ENCODE peak calls at places on chromosome 17, in seven cellular contexts. T, E, P, G, W, Z and O are unnamed samples.
A peak's percentile ranks its signal among the peaks of the same experiment; 100 is the strongest.

GRCh38 chr17:50268040-50268439 is 6.2 kb upstream of the TMEM92 start:
- DNase-seq in T (no peak), P (no peak), W (no peak), Z (no peak), E (no peak), G (no peak), O (no peak)

GRCh38 chr17:60730273-60730672 is 52.6 kb downstream of the BCAS3 start:
- DNase-seq in G (no peak), Z (no peak), E (no peak), W (no peak), P (no peak), T (no peak), O (no peak)

GRCh38 chr17:51029568-51030463 is 90.9 kb downstream of the SPAG9 start:
- DNase-seq in P (no peak), Z (no peak), W (no peak), G (no peak), E (no peak), T (no peak), O (no peak)

GRCh38 chr17:30796016-30796415 is 28.5 kb downstream of the CRLF3 start:
- DNase-seq in T (no peak), W (no peak), G (no peak), E (no peak), P (no peak), Z (no peak), O (no peak)

GRCh38 chr17:62178579-62178978 is 113.5 kb upstream of the MED13 start:
- DNase-seq in T (no peak), W (no peak), P (no peak), Z (no peak), E (no peak), G (no peak), O (no peak)

GRCh38 chr17:42692489-42692888 is 10.2 kb downstream of the CNTNAP1 start:
- DNase-seq in P (no peak), W (no peak), G (no peak), E (peak; percentile 22), T (no peak), Z (no peak), O (no peak)

GRCh38 chr17:37368577-37368976 is 7.2 kb upstream of the C17orf78 start:
- DNase-seq in T (no peak), P (no peak), G (no peak), E (no peak), Z (no peak), W (no peak), O (no peak)

GRCh38 chr17:39737761-39738567 is at the start of gene GRB7:
- DNase-seq in T (peak; percentile 90), W (no peak), E (no peak), P (no peak), Z (no peak), G (no peak), O (peak; percentile 81)

GRCh38 chr17:17859909-17860760 is 23.3 kb upstream of the SREBF1 start:
- DNase-seq in T (peak; percentile 43), Z (peak; percentile 76), P (peak; percentile 67), E (peak; percentile 85), G (no peak), W (peak; percentile 37), O (peak; percentile 68)

GRCh38 chr17:7213895-7214299 is 5.7 kb downstream of the DLG4 start:
- DNase-seq in E (no peak), P (no peak), T (no peak), W (no peak), G (peak; percentile 82), Z (peak; percentile 52), O (no peak)

GRCh38 chr17:18040287-18040858 is 1.2 kb downstream of the GID4 start:
- DNase-seq in G (no peak), E (no peak), T (no peak), W (no peak), P (no peak), Z (no peak), O (no peak)

GRCh38 chr17:1486802-1487695 is 5.4 kb downstream of the MYO1C start:
- DNase-seq in Z (peak; percentile 78), G (no peak), T (peak; percentile 92), E (peak; percentile 88), W (peak; percentile 17), P (peak; percentile 86), O (peak; percentile 84)

GRCh38 chr17:57278740-57279387 is 22.5 kb downstream of the MSI2 start:
- DNase-seq in P (no peak), W (no peak), E (no peak), T (no peak), Z (no peak), G (no peak), O (no peak)

GRCh38 chr17:72004011-72004427 is 116.8 kb upstream of the SOX9 start:
- DNase-seq in E (no peak), W (no peak), T (no peak), G (no peak), Z (no peak), P (no peak), O (no peak)

GRCh38 chr17:49071106-49071505 is 61.5 kb upstream of the B4GALNT2 start:
- DNase-seq in E (no peak), P (no peak), T (no peak), G (no peak), Z (no peak), W (no peak), O (no peak)

GRCh38 chr17:46121841-46122485 is 71.3 kb downstream of the KANSL1 start:
- DNase-seq in W (no peak), T (no peak), E (no peak), P (no peak), Z (no peak), G (no peak), O (no peak)

GRCh38 chr17:68353121-68353521 is 61.8 kb downstream of the ARSG start:
- DNase-seq in T (no peak), Z (no peak), G (no peak), E (no peak), P (peak; percentile 68), W (no peak), O (no peak)

GRCh38 chr17:27554152-27554551 is 76.8 kb upstream of the LGALS9 start:
- DNase-seq in G (no peak), Z (no peak), P (no peak), W (no peak), T (no peak), E (no peak), O (no peak)

GRCh38 chr17:53950207-53950857 is 127.6 kb downstream of the KIF2B start:
- DNase-seq in G (no peak), Z (no peak), T (no peak), E (no peak), W (no peak), P (no peak), O (no peak)

GRCh38 chr17:48236681-48237134 is 129.1 kb downstream of the SNX11 start:
- DNase-seq in G (no peak), E (no peak), P (no peak), W (no peak), Z (no peak), T (no peak), O (no peak)

GRCh38 chr17:27362909-27363308 is 69.0 kb downstream of the WSB1 start:
- DNase-seq in Z (no peak), T (no peak), G (no peak), W (no peak), E (no peak), P (no peak), O (no peak)

GRCh38 chr17:29682054-29682453 is 59.3 kb upstream of the CORO6 start:
- DNase-seq in T (no peak), E (no peak), W (no peak), Z (no peak), P (no peak), G (no peak), O (no peak)

GRCh38 chr17:32626371-32626770 is 139.6 kb downstream of the CDK5R1 start:
- DNase-seq in E (no peak), W (no peak), G (peak; percentile 28), P (no peak), Z (no peak), T (no peak), O (no peak)